ENCODE peak calls at places on chromosome 10, in four cellular contexts. N is K562, M is HCT116, W is HepG2. L is an unnamed sample.

GRCh38 chr10:74391786-74392185 is 240.8 kb downstream of the ADK start:
- DNase-seq in N (no peak), M (no peak), W (no peak), L (no peak)

GRCh38 chr10:125562737-125563136 is 120.2 kb downstream of the TEX36 start:
- DNase-seq in N (peak), M (peak), W (no peak), L (no peak)

GRCh38 chr10:35005868-35006267 is 84.3 kb downstream of the CUL2 start:
- DNase-seq in M (no peak), N (no peak), W (no peak), L (peak)

GRCh38 chr10:129528376-129528978 is 61.4 kb downstream of the MGMT start:
- DNase-seq in W (no peak), M (no peak), N (no peak), L (no peak)

GRCh38 chr10:123129553-123130271 is 6.1 kb upstream of the HMX3 start:
- DNase-seq in N (no peak), W (no peak), M (no peak), L (no peak)

GRCh38 chr10:97546441-97547340 is 25.9 kb upstream of the ANKRD2 start:
- DNase-seq in W (no peak), M (no peak), N (no peak), L (no peak)

GRCh38 chr10:11720260-11720741 is 21.9 kb upstream of the ECHDC3 start:
- DNase-seq in W (no peak), N (no peak), M (no peak), L (no peak)

GRCh38 chr10:124739996-124740373 is 4.2 kb downstream of the FAM53B start:
- DNase-seq in M (no peak), N (no peak), W (no peak), L (no peak)

GRCh38 chr10:25813511-25813910 is 120.5 kb upstream of the MYO3A start:
- DNase-seq in N (no peak), M (no peak), W (no peak), L (no peak)

GRCh38 chr10:110340122-110340521 is 35.4 kb upstream of the SMNDC1 start:
- DNase-seq in N (no peak), W (no peak), M (no peak), L (no peak)

GRCh38 chr10:11135709-11136108 is 118.0 kb downstream of the CELF2 start:
- DNase-seq in M (no peak), N (no peak), W (no peak), L (no peak)

GRCh38 chr10:129709627-129710509 is 242.8 kb downstream of the MGMT start:
- DNase-seq in N (no peak), W (no peak), M (no peak), L (no peak)

GRCh38 chr10:11875499-11876281 is 52.5 kb downstream of the PROSER2 start:
- DNase-seq in N (peak), M (peak), W (peak), L (peak)

GRCh38 chr10:78578929-78579328 is 489.8 kb upstream of the ZMIZ1 start:
- DNase-seq in W (no peak), N (no peak), M (no peak), L (no peak)

GRCh38 chr10:78579586-78579985 is 489.2 kb upstream of the ZMIZ1 start:
- DNase-seq in N (no peak), W (no peak), M (no peak), L (no peak)

GRCh38 chr10:78575400-78575799 is 493.4 kb upstream of the ZMIZ1 start:
- DNase-seq in W (no peak), N (no peak), M (no peak), L (no peak)

GRCh38 chr10:78576276-78576675 is 492.5 kb upstream of the ZMIZ1 start:
- DNase-seq in W (no peak), M (no peak), N (no peak), L (no peak)

DNA sequence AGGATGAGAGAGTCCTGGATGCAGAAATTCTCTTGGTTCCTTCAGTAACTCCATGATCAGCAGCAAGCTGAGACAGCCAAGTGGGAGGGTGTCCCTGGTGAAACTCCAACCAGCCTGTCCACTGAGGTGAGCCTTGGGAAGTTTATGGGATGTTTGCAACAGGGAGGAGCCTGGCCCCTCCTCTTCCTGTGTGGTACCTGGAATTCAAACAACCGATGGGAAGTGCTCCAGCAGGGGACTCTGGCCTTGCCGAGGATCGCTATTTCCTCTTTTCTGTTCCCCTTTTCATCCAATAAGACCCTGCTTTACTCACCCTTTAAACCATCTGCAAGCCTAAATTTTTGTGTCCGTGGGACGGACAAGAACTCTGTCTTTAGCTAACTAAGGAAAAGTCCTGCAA is 491.1 kb upstream of the ZMIZ1 start:
- DNase-seq in N (no peak), W (no peak), M (no peak), L (no peak)
- TF ChIP-seq POLR2AphosphoS5 in N (no peak), W (no peak), M (no peak), L (no peak)

GRCh38 chr10:71966046-71967004 is 2.1 kb downstream of the CHST3 start:
- DNase-seq in M (no peak), W (no peak), N (no peak), L (no peak)
- TF ChIP-seq SIN3A in M (no peak), W (no peak), N (no peak), L (no peak)

GRCh38 chr10:102200751-102201640 is 25.1 kb upstream of the ELOVL3 start:
- DNase-seq in N (no peak), M (no peak), W (no peak), L (no peak)
- TF ChIP-seq TCF7L2 in N (no peak), M (no peak), W (no peak), L (no peak)

DNA sequence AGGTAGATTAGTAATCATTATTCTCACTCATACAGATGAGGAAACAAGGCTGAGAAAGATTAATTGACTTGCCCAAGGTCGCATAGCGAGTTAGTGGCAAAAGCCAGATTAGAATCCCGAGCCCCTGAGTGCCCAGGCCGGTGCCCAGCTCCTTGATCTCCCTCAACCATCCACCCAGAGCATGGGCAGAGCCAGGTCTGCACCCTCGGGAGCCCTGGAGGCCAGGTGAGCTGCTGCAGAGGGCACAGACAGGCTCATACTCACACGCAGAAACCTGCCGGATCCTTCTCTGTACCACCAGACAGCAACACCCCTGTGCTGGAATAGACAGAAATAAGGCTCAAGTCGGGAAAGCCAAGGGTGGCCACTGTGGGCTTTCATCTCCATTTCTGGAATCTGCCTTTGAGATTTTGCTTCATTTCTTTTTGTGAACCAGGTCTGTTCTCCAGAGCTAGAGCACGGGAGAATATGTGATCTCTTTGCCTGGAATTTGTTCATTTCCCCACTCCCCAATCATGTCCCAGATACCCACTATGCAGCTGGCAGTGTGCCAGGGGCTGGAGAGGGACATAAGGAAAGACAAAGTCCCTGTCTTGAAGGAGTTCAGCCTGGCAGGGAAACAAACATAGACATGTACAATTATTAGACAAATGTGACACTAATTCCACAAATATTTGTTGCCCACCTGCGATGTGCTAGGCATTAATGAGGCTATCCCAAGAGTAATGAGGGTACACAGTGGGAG is 5.5 kb downstream of the AFAP1L2 start:
- DNase-seq in W (no peak), M (no peak), N (no peak), L (no peak)
- TF ChIP-seq POLR2AphosphoS5 in W (no peak), M (no peak), N (no peak), L (no peak)

DNA sequence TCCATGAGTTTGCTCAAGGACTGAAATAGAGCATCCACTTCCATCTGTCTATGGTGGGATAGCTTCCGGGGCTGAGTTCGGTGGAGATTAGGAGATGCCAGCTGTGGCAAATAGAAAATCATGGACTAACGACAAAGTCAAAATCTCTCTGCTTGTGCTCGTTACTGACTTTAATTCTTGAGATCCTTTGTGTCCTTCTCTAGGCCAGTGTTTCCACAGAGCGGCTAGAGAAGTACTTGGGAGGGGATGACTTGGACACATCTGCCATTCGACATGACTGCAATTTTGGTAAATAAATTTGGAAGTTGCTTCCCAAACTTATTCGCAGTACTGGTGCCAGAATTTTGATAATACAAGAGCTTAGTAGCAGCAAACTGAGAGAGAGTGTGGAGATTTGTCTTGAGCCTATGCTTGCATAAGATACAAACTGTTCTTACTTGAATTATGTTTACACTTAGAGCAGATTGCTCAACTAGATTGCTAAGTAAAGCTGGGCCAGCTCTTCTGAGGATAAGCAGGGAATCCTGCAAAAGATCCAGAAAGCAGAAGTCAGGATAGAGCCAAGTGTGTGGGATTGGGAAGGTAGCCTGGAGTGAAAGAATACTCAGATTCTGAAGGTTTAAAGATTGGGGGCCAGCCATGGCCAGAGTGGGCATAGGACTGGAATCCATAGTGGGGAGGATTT is 27.6 kb downstream of the ABCC2 start:
- DNase-seq in N (no peak), M (no peak), W (no peak), L (no peak)
- TF ChIP-seq SIN3A in N (no peak), M (no peak), W (no peak), L (no peak)

GRCh38 chr10:67385566-67385965 is 310.4 kb downstream of the CTNNA3 start:
- DNase-seq in N (no peak), W (no peak), M (no peak), L (no peak)
- TF ChIP-seq TCF7L2 in N (no peak), W (no peak), M (no peak), L (no peak)

GRCh38 chr10:75770634-75771081 is 339.2 kb downstream of the LRMDA start:
- DNase-seq in N (no peak), W (no peak), M (no peak), L (no peak)
- TF ChIP-seq POLR2AphosphoS5 in N (no peak), W (no peak), M (no peak), L (no peak)

GRCh38 chr10:102658802-102659201 is 14.5 kb downstream of the TRIM8 start:
- DNase-seq in N (no peak), W (no peak), M (no peak), L (no peak)

GRCh38 chr10:102656026-102656425 is 11.7 kb downstream of the TRIM8 start:
- DNase-seq in M (no peak), N (no peak), W (no peak), L (no peak)

GRCh38 chr10:102656791-102657371 is 12.6 kb downstream of the TRIM8 start:
- DNase-seq in M (no peak), N (no peak), W (no peak), L (no peak)

GRCh38 chr10:102657451-102657850 is 13.2 kb downstream of the TRIM8 start:
- DNase-seq in N (no peak), M (no peak), W (no peak), L (no peak)

GRCh38 chr10:102657984-102658724 is 13.9 kb downstream of the TRIM8 start:
- DNase-seq in N (no peak), W (no peak), M (no peak), L (no peak)
- TF ChIP-seq SIN3A in N (no peak), W (no peak), M (no peak), L (no peak)

GRCh38 chr10:62917475-62918238 is 101.5 kb upstream of the EGR2 start:
- DNase-seq in W (no peak), N (no peak), M (no peak), L (no peak)

GRCh38 chr10:62924344-62924748 is 108.2 kb upstream of the EGR2 start:
- DNase-seq in W (no peak), N (no peak), M (peak), L (no peak)

GRCh38 chr10:62916157-62916603 is 100.0 kb upstream of the EGR2 start:
- DNase-seq in M (no peak), N (no peak), W (no peak), L (no peak)

GRCh38 chr10:62915192-62915591 is 99.0 kb upstream of the EGR2 start:
- DNase-seq in M (no peak), W (no peak), N (no peak), L (no peak)

GRCh38 chr10:62919776-62920175 is 103.6 kb upstream of the EGR2 start:
- DNase-seq in M (no peak), W (no peak), N (no peak), L (no peak)
- TF ChIP-seq TCF7L2 in M (no peak), W (no peak), N (no peak), L (no peak)

DNA sequence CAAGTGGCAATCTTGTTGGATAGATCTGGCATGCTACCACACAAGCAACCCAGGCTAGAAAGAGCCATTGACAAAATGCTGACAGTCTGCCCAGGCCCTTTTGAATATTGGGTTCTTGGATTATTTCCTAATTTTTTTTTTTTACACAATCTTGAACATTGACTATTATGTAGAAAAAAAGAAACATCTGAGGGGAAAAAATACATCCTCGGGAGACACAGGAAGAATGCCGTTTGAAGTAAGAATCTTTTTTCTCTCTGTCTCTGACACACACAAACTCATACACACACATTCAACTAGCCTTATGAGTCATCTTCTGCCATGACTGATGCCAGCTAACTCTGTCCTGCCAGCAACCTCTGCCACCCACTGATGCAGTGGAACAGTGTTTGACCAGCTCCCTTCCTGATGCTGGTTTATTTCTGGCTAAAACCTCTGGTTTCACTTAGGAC is 47.2 kb downstream of the SORBS1 start:
- DNase-seq in W (no peak), M (no peak), N (no peak), L (no peak)
- TF ChIP-seq POLR2AphosphoS5 in W (no peak), M (no peak), N (no peak), L (no peak)

L was measured in Panc1.